ENCODE peak calls at places on chromosomes 12 and 14, in ten cellular contexts. M is mesothelial cell of epicardium, W is dorsolateral prefrontal cortex, B is thoracic aorta, Z is HepG2, K is AG04450, G is nephron progenitor cell, C is GM20000, O is mucosa of descending colon, P is HFF-Myc. V is an unnamed sample.
A peak's percentile ranks its signal among the peaks of the same experiment; 100 is the strongest.

GRCh38 chr12:22034709-22035506 is 11.1 kb upstream of the CMAS start:
- DNase-seq in K (no peak), W (no peak), C (no peak), O (peak; percentile 20), P (no peak), B (no peak), G (no peak), Z (no peak), M (no peak), V (no peak)

GRCh38 chr12:64478661-64479060 is 26.7 kb downstream of the TBK1 start:
- DNase-seq in O (no peak), G (no peak), K (no peak), C (no peak), M (no peak), B (no peak), Z (no peak), W (no peak), P (no peak), V (no peak)

GRCh38 chr12:109706747-109707469 is 6.7 kb upstream of the FAM222A start:
- DNase-seq in K (no peak), C (no peak), Z (peak; percentile 94), P (no peak), M (no peak), G (no peak), B (no peak), O (peak; percentile 77), W (no peak), V (no peak)

GRCh38 chr12:107610030-107610859 is 75.4 kb upstream of the PWP1 start:
- DNase-seq in M (no peak), G (peak; percentile 65), W (peak; percentile 34), P (no peak), B (no peak), O (peak; percentile 23), C (peak; percentile 43), Z (peak; percentile 12), K (peak; percentile 23), V (no peak)

GRCh38 chr12:459430-460258 is at the start of gene B4GALNT3:
- DNase-seq in G (peak; percentile 79), P (no peak), K (no peak), M (peak; percentile 49), W (peak; percentile 19), C (peak; percentile 72), O (peak; percentile 70), B (peak; percentile 13), Z (no peak), V (peak; percentile 75)

GRCh38 chr12:6463211-6463610 is 7.3 kb downstream of the VAMP1 start:
- DNase-seq in P (no peak), K (no peak), G (no peak), Z (no peak), O (no peak), C (no peak), M (no peak), B (no peak), W (no peak), V (no peak)

GRCh38 chr12:30585877-30586276 is 109.8 kb downstream of the IPO8 start:
- DNase-seq in G (no peak), O (no peak), W (no peak), C (no peak), P (no peak), Z (no peak), B (no peak), M (no peak), K (no peak), V (no peak)

GRCh38 chr14:85471744-85472143 is 58.2 kb upstream of the FLRT2 start:
- DNase-seq in B (no peak), Z (peak; percentile 77), P (peak; percentile 92), M (no peak), C (no peak), O (no peak), K (peak; percentile 70), G (peak; percentile 16), W (no peak), V (no peak)

GRCh38 chr12:92730758-92731157 is 28.0 kb downstream of the PLEKHG7 start:
- DNase-seq in O (no peak), M (no peak), G (no peak), P (no peak), K (no peak), Z (no peak), C (no peak), W (no peak), B (no peak), V (no peak)

GRCh38 chr12:92736605-92737004 is 33.8 kb downstream of the PLEKHG7 start:
- DNase-seq in P (no peak), B (no peak), K (no peak), M (no peak), Z (no peak), W (no peak), C (no peak), G (no peak), O (no peak), V (no peak)

GRCh38 chr12:92737855-92738850 is 35.4 kb downstream of the PLEKHG7 start:
- DNase-seq in P (no peak), K (no peak), M (no peak), B (no peak), O (no peak), C (no peak), G (no peak), Z (no peak), W (no peak), V (no peak)

GRCh38 chr12:92739099-92739498 is 36.3 kb downstream of the PLEKHG7 start:
- DNase-seq in M (no peak), G (no peak), C (no peak), P (no peak), B (no peak), K (no peak), W (no peak), Z (no peak), O (no peak), V (no peak)

DNA sequence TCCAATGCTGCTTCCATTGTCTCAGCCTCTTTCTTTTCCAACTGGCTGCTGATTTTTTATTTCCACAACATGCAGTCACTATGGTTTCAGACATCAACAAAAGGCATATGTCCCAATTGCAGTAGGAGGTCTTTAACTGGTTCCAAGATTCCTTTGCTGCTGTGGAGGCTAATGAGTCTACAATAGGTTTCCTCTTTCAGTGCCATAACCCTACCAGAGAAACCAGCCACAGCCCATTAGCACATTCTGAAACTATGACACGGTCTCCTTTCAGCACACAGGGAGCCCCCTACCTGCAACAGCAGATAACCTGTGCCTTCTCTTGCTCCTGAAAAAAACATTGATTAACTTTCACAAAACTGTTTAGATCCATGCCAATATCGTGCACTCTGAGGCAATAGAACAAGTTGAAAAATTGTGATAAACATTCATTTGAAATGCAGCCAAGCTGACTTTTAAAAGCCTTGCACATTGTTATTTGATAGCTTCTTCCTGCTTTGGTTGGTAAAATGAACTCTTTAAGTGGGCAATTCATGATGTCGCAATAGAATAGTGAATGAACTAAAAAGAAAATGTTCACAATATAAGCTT is 32.4 kb downstream of the PLEKHG7 start:
- DNase-seq in P (peak; percentile 87), O (no peak), B (no peak), M (no peak), Z (no peak), K (peak; percentile 54), C (no peak), G (no peak), W (no peak), V (no peak)
- TF ChIP-seq CTCF in P (no peak), O (no peak), B (no peak), M (no peak), Z (no peak), K (no peak), C (no peak), G (no peak), W (no peak), V (peak; percentile 9)

DNA sequence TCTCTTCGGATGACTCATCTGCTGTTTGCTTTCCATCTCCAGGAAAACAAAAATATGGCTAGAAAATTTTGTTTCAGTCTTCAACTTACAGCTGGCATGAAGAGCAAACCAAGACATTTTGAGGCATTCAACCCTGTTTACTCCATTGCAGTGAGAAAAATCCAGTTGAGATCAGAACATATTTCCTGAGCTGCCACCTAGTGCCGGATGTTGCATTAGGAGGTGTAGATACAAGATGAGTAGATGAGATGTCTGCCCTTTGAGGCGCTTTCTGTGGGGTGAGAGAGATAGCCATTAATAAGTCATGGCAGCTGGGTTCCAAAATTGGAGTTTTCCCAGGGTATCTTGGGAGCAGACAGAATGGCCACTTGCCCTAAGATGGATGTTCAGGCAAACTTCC is 171.1 kb downstream of the PRKCH start:
- DNase-seq in Z (no peak), G (no peak), O (no peak), P (no peak), K (no peak), B (no peak), C (no peak), W (no peak), M (no peak), V (no peak)
- TF ChIP-seq CTCF in Z (no peak), G (no peak), O (no peak), P (no peak), K (no peak), B (no peak), C (no peak), W (no peak), M (no peak), V (no peak)

GRCh38 chr12:113818833-113819232 is 147.3 kb downstream of the RBM19 start:
- DNase-seq in Z (peak; percentile 27), G (peak; percentile 65), O (no peak), W (no peak), M (no peak), P (no peak), C (no peak), B (no peak), K (no peak), V (peak; percentile 16)
- TF ChIP-seq CTCF in Z (peak; percentile 74), G (peak; percentile 64), O (no peak), W (no peak), M (no peak), P (peak; percentile 62), C (no peak), B (no peak), K (peak; percentile 38), V (peak; percentile 66)

GRCh38 chr12:124334266-124334665 is 39.4 kb downstream of the RFLNA start:
- DNase-seq in W (no peak), K (no peak), G (no peak), C (no peak), Z (no peak), O (no peak), M (no peak), P (no peak), B (no peak), V (no peak)

GRCh38 chr12:124336184-124336437 is 41.2 kb downstream of the RFLNA start:
- DNase-seq in Z (no peak), O (no peak), P (no peak), G (no peak), C (no peak), W (no peak), M (no peak), B (no peak), K (no peak), V (no peak)

GRCh38 chr12:124336742-124337520 is 42.0 kb downstream of the RFLNA start:
- DNase-seq in Z (no peak), G (no peak), B (no peak), W (no peak), M (no peak), O (no peak), P (no peak), K (no peak), C (no peak), V (no peak)

GRCh38 chr12:124334976-124335375 is 40.1 kb downstream of the RFLNA start:
- DNase-seq in C (no peak), G (peak; percentile 44), O (no peak), P (no peak), Z (no peak), B (no peak), K (no peak), M (no peak), W (no peak), V (no peak)

DNA sequence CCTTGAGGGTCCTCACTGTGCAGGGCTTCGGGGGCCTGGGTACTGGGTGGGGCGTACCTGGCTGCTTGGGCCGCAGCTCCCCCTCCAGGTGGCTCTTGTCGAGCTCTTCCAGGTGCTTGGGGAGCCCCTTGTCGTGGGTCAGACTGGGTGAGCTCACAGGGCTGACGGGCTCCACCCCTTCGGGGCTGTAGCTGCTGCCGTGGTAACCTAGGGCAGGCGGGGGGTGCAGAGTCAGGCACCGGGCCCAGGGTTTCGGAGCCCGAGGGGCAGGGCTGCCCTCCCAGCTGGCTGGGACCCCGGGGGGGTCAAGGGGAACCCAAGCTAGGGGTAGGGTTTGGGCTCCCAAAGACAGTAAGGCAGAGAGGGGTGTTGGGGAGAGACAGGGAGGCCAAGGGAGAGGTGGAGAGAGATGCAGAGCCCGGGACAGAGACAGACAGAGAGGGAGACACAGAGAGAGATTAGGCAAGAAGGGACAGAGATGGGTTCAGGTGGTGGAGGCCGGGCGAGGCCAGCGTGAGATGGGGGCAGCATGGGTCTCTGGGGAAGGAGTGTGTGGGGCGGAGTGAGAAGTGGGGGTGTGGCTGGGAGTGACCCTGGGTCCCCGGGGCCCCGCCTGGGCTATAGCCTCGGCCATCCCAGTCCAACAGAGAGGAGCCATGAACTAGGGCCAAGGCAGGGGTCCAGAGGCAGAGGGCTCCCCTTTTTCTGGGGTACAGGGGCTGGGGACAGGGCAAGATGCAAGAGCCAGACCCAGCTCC is 40.7 kb downstream of the RFLNA start:
- DNase-seq in P (no peak), B (no peak), G (no peak), W (no peak), Z (no peak), M (no peak), C (no peak), O (no peak), K (no peak), V (no peak)
- TF ChIP-seq CTCF in P (no peak), B (no peak), G (no peak), W (no peak), Z (no peak), M (no peak), C (no peak), O (no peak), K (no peak), V (no peak)